ENCODE peak calls at places on chromosomes 6 and 20, in ten cellular contexts. One of them, this sample, is unnamed.

GRCh38 chr6:75874224-75874623 is 125.2 kb downstream of the MYO6 start:
- DNase-seq in astrocyte of the cerebellum: no peak
- DNase-seq in lower lobe of right lung: no peak
- DNase-seq in CD4-positive, alpha-beta T cell: no peak
- DNase-seq in fibroblast of pulmonary artery: no peak
- DNase-seq in GM13977: no peak
- DNase-seq in activated B cell treated with CpG ODN at 0.5 μM for 24 hours: no peak
- DNase-seq in AG09319: no peak
- DNase-seq in testis: no peak
- DNase-seq in HCT116: no peak
- DNase-seq in this sample: no peak

GRCh38 chr6:32692019-32692418 is 25.6 kb upstream of the HLA-DQB1 start:
- DNase-seq in activated B cell treated with CpG ODN at 0.5 μM for 24 hours: no peak
- DNase-seq in GM13977: no peak
- DNase-seq in CD4-positive, alpha-beta T cell: peak; percentile 51
- DNase-seq in fibroblast of pulmonary artery: peak; percentile 4
- DNase-seq in AG09319: no peak
- DNase-seq in lower lobe of right lung: peak; percentile 50
- DNase-seq in testis: peak; percentile 32
- DNase-seq in astrocyte of the cerebellum: no peak
- DNase-seq in HCT116: peak; percentile 42
- DNase-seq in this sample: no peak

GRCh38 chr6:152118678-152119077 is 311.2 kb downstream of the ESR1 start:
- DNase-seq in testis: no peak
- DNase-seq in fibroblast of pulmonary artery: no peak
- DNase-seq in HCT116: no peak
- DNase-seq in AG09319: no peak
- DNase-seq in lower lobe of right lung: no peak
- DNase-seq in astrocyte of the cerebellum: no peak
- DNase-seq in CD4-positive, alpha-beta T cell: no peak
- DNase-seq in activated B cell treated with CpG ODN at 0.5 μM for 24 hours: no peak
- DNase-seq in GM13977: no peak
- DNase-seq in this sample: no peak

GRCh38 chr6:71126506-71126905 is 162.1 kb upstream of the OGFRL1 start:
- DNase-seq in astrocyte of the cerebellum: no peak
- DNase-seq in GM13977: no peak
- DNase-seq in fibroblast of pulmonary artery: no peak
- DNase-seq in activated B cell treated with CpG ODN at 0.5 μM for 24 hours: no peak
- DNase-seq in testis: no peak
- DNase-seq in HCT116: no peak
- DNase-seq in AG09319: no peak
- DNase-seq in CD4-positive, alpha-beta T cell: no peak
- DNase-seq in lower lobe of right lung: no peak
- DNase-seq in this sample: no peak

GRCh38 chr6:52046456-52046855 is 41.0 kb downstream of the PKHD1 start:
- DNase-seq in astrocyte of the cerebellum: no peak
- DNase-seq in GM13977: no peak
- DNase-seq in fibroblast of pulmonary artery: no peak
- DNase-seq in testis: no peak
- DNase-seq in AG09319: no peak
- DNase-seq in HCT116: no peak
- DNase-seq in CD4-positive, alpha-beta T cell: no peak
- DNase-seq in activated B cell treated with CpG ODN at 0.5 μM for 24 hours: no peak
- DNase-seq in lower lobe of right lung: no peak
- DNase-seq in this sample: no peak

GRCh38 chr20:59933296-59933848 is at the start of gene SYCP2:
- DNase-seq in testis: peak; percentile 67
- DNase-seq in fibroblast of pulmonary artery: peak; percentile 35
- DNase-seq in GM13977: peak; percentile 12
- DNase-seq in lower lobe of right lung: peak; percentile 61
- DNase-seq in HCT116: no peak
- DNase-seq in astrocyte of the cerebellum: no peak
- DNase-seq in activated B cell treated with CpG ODN at 0.5 μM for 24 hours: peak; percentile 37
- DNase-seq in CD4-positive, alpha-beta T cell: peak; percentile 53
- DNase-seq in AG09319: no peak
- DNase-seq in this sample: no peak

GRCh38 chr6:101322921-101323320 is 70.6 kb upstream of the GRIK2 start:
- DNase-seq in activated B cell treated with CpG ODN at 0.5 μM for 24 hours: no peak
- DNase-seq in astrocyte of the cerebellum: no peak
- DNase-seq in lower lobe of right lung: no peak
- DNase-seq in fibroblast of pulmonary artery: no peak
- DNase-seq in GM13977: no peak
- DNase-seq in CD4-positive, alpha-beta T cell: no peak
- DNase-seq in testis: no peak
- DNase-seq in HCT116: no peak
- DNase-seq in AG09319: no peak
- DNase-seq in this sample: no peak

GRCh38 chr6:24720131-24720603 is 1.2 kb upstream of the C6orf62 start:
- DNase-seq in testis: peak; percentile 27
- DNase-seq in activated B cell treated with CpG ODN at 0.5 μM for 24 hours: peak; percentile 66
- DNase-seq in astrocyte of the cerebellum: no peak
- DNase-seq in HCT116: no peak
- DNase-seq in fibroblast of pulmonary artery: peak; percentile 47
- DNase-seq in CD4-positive, alpha-beta T cell: peak; percentile 69
- DNase-seq in lower lobe of right lung: peak; percentile 82
- DNase-seq in GM13977: peak; percentile 54
- DNase-seq in AG09319: no peak
- DNase-seq in this sample: no peak

GRCh38 chr6:43916924-43917877 is 147.2 kb downstream of the VEGFA start:
- DNase-seq in AG09319: peak; percentile 77
- DNase-seq in activated B cell treated with CpG ODN at 0.5 μM for 24 hours: no peak
- DNase-seq in GM13977: no peak
- DNase-seq in testis: peak; percentile 73
- DNase-seq in fibroblast of pulmonary artery: peak; percentile 82
- DNase-seq in astrocyte of the cerebellum: no peak
- DNase-seq in CD4-positive, alpha-beta T cell: no peak
- DNase-seq in lower lobe of right lung: peak; percentile 53
- DNase-seq in HCT116: no peak
- DNase-seq in this sample: no peak

GRCh38 chr6:106293113-106293512 is 32.4 kb downstream of the ATG5 start:
- DNase-seq in HCT116: no peak
- DNase-seq in astrocyte of the cerebellum: no peak
- DNase-seq in lower lobe of right lung: no peak
- DNase-seq in GM13977: no peak
- DNase-seq in CD4-positive, alpha-beta T cell: no peak
- DNase-seq in activated B cell treated with CpG ODN at 0.5 μM for 24 hours: no peak
- DNase-seq in AG09319: no peak
- DNase-seq in fibroblast of pulmonary artery: no peak
- DNase-seq in testis: no peak
- DNase-seq in this sample: no peak

GRCh38 chr6:130118236-130118635 is 99.9 kb downstream of the L3MBTL3 start:
- DNase-seq in astrocyte of the cerebellum: no peak
- DNase-seq in testis: no peak
- DNase-seq in activated B cell treated with CpG ODN at 0.5 μM for 24 hours: no peak
- DNase-seq in lower lobe of right lung: no peak
- DNase-seq in CD4-positive, alpha-beta T cell: no peak
- DNase-seq in AG09319: no peak
- DNase-seq in HCT116: no peak
- DNase-seq in GM13977: no peak
- DNase-seq in fibroblast of pulmonary artery: no peak
- DNase-seq in this sample: no peak

GRCh38 chr20:15643713-15644112 is 929.5 kb downstream of the KIF16B start:
- DNase-seq in GM13977: no peak
- DNase-seq in lower lobe of right lung: no peak
- DNase-seq in HCT116: no peak
- DNase-seq in astrocyte of the cerebellum: no peak
- DNase-seq in fibroblast of pulmonary artery: peak; percentile 20
- DNase-seq in testis: no peak
- DNase-seq in CD4-positive, alpha-beta T cell: no peak
- DNase-seq in AG09319: no peak
- DNase-seq in activated B cell treated with CpG ODN at 0.5 μM for 24 hours: no peak
- DNase-seq in this sample: no peak

GRCh38 chr20:35339007-35339406 is 46.8 kb upstream of the FAM83C start:
- DNase-seq in lower lobe of right lung: no peak
- DNase-seq in activated B cell treated with CpG ODN at 0.5 μM for 24 hours: no peak
- DNase-seq in AG09319: peak; percentile 82
- DNase-seq in GM13977: no peak
- DNase-seq in HCT116: no peak
- DNase-seq in testis: no peak
- DNase-seq in astrocyte of the cerebellum: peak; percentile 93
- DNase-seq in CD4-positive, alpha-beta T cell: no peak
- DNase-seq in fibroblast of pulmonary artery: peak; percentile 78
- DNase-seq in this sample: peak; percentile 87

GRCh38 chr6:143187173-143187908 is 126.7 kb downstream of the AIG1 start:
- DNase-seq in AG09319: peak; percentile 79
- DNase-seq in lower lobe of right lung: no peak
- DNase-seq in astrocyte of the cerebellum: peak; percentile 95
- DNase-seq in testis: no peak
- DNase-seq in HCT116: no peak
- DNase-seq in activated B cell treated with CpG ODN at 0.5 μM for 24 hours: no peak
- DNase-seq in CD4-positive, alpha-beta T cell: no peak
- DNase-seq in GM13977: no peak
- DNase-seq in fibroblast of pulmonary artery: peak; percentile 55
- DNase-seq in this sample: peak; percentile 73

GRCh38 chr20:17504326-17504897 is 26.8 kb downstream of the BFSP1 start:
- DNase-seq in activated B cell treated with CpG ODN at 0.5 μM for 24 hours: peak; percentile 21
- DNase-seq in AG09319: no peak
- DNase-seq in testis: no peak
- DNase-seq in GM13977: no peak
- DNase-seq in fibroblast of pulmonary artery: no peak
- DNase-seq in CD4-positive, alpha-beta T cell: no peak
- DNase-seq in astrocyte of the cerebellum: no peak
- DNase-seq in lower lobe of right lung: no peak
- DNase-seq in HCT116: no peak
- DNase-seq in this sample: no peak
- TF ChIP-seq CTCF in activated B cell treated with CpG ODN at 0.5 μM for 24 hours: no peak
- TF ChIP-seq CTCF in AG09319: no peak
- TF ChIP-seq CTCF in testis: no peak
- TF ChIP-seq CTCF in GM13977: no peak
- TF ChIP-seq CTCF in fibroblast of pulmonary artery: no peak
- TF ChIP-seq CTCF in CD4-positive, alpha-beta T cell: no peak
- TF ChIP-seq CTCF in astrocyte of the cerebellum: no peak
- TF ChIP-seq CTCF in lower lobe of right lung: no peak
- TF ChIP-seq CTCF in HCT116: no peak
- TF ChIP-seq CTCF in this sample: no peak

GRCh38 chr20:51697119-51697826 is 70.9 kb downstream of the ATP9A start:
- DNase-seq in CD4-positive, alpha-beta T cell: no peak
- DNase-seq in astrocyte of the cerebellum: no peak
- DNase-seq in HCT116: no peak
- DNase-seq in AG09319: no peak
- DNase-seq in activated B cell treated with CpG ODN at 0.5 μM for 24 hours: no peak
- DNase-seq in GM13977: no peak
- DNase-seq in lower lobe of right lung: no peak
- DNase-seq in testis: no peak
- DNase-seq in fibroblast of pulmonary artery: peak; percentile 35
- DNase-seq in this sample: no peak

GRCh38 chr20:51703446-51704287 is 64.5 kb downstream of the ATP9A start:
- DNase-seq in AG09319: no peak
- DNase-seq in activated B cell treated with CpG ODN at 0.5 μM for 24 hours: no peak
- DNase-seq in HCT116: no peak
- DNase-seq in astrocyte of the cerebellum: no peak
- DNase-seq in fibroblast of pulmonary artery: no peak
- DNase-seq in GM13977: no peak
- DNase-seq in CD4-positive, alpha-beta T cell: no peak
- DNase-seq in lower lobe of right lung: no peak
- DNase-seq in testis: no peak
- DNase-seq in this sample: no peak

GRCh38 chr20:51698252-51698651 is 69.9 kb downstream of the ATP9A start:
- DNase-seq in testis: peak; percentile 46
- DNase-seq in lower lobe of right lung: no peak
- DNase-seq in AG09319: no peak
- DNase-seq in GM13977: no peak
- DNase-seq in fibroblast of pulmonary artery: no peak
- DNase-seq in astrocyte of the cerebellum: no peak
- DNase-seq in CD4-positive, alpha-beta T cell: no peak
- DNase-seq in activated B cell treated with CpG ODN at 0.5 μM for 24 hours: no peak
- DNase-seq in HCT116: no peak
- DNase-seq in this sample: no peak

GRCh38 chr20:51696304-51697118 is 71.7 kb downstream of the ATP9A start:
- DNase-seq in GM13977: no peak
- DNase-seq in lower lobe of right lung: no peak
- DNase-seq in AG09319: no peak
- DNase-seq in activated B cell treated with CpG ODN at 0.5 μM for 24 hours: no peak
- DNase-seq in HCT116: no peak
- DNase-seq in fibroblast of pulmonary artery: peak; percentile 37
- DNase-seq in CD4-positive, alpha-beta T cell: no peak
- DNase-seq in astrocyte of the cerebellum: no peak
- DNase-seq in testis: no peak
- DNase-seq in this sample: no peak

DNA sequence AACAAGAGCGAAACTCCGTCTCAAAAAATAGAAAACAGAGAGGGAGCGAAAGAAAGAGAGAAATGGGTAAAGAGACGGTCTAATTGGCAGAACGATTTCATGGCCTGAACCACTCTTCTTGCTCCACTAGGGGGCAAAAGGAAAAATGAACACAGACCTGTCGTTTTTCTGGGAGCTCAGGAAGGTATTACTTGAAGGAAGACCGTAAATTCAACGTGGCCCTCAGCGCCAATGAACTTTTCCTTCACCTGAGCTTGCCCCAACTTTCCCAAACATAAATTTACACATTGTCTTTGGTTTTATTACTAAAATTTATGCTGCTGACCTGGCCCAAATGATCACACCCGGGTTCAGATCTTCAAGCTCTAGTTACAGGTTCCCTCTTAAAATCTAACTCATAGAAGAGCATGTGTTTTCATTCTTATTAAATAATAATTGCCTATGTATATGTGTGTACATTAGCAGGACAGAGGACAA is 67.3 kb downstream of the ATP9A start:
- DNase-seq in CD4-positive, alpha-beta T cell: no peak
- DNase-seq in fibroblast of pulmonary artery: peak; percentile 65
- DNase-seq in testis: peak; percentile 42
- DNase-seq in AG09319: no peak
- DNase-seq in astrocyte of the cerebellum: peak; percentile 26
- DNase-seq in activated B cell treated with CpG ODN at 0.5 μM for 24 hours: no peak
- DNase-seq in GM13977: peak; percentile 54
- DNase-seq in lower lobe of right lung: no peak
- DNase-seq in HCT116: peak; percentile 35
- DNase-seq in this sample: no peak
- TF ChIP-seq CTCF in CD4-positive, alpha-beta T cell: peak; percentile 64
- TF ChIP-seq CTCF in fibroblast of pulmonary artery: peak; percentile 80
- TF ChIP-seq CTCF in testis: peak; percentile 53
- TF ChIP-seq CTCF in AG09319: peak; percentile 67
- TF ChIP-seq CTCF in astrocyte of the cerebellum: peak; percentile 76
- TF ChIP-seq CTCF in activated B cell treated with CpG ODN at 0.5 μM for 24 hours: no peak
- TF ChIP-seq CTCF in GM13977: peak; percentile 63
- TF ChIP-seq CTCF in lower lobe of right lung: peak; percentile 62
- TF ChIP-seq CTCF in HCT116: peak; percentile 52
- TF ChIP-seq CTCF in this sample: peak; percentile 71

GRCh38 chr20:11181964-11182363 is 508.2 kb upstream of the JAG1 start:
- DNase-seq in AG09319: no peak
- DNase-seq in HCT116: no peak
- DNase-seq in activated B cell treated with CpG ODN at 0.5 μM for 24 hours: no peak
- DNase-seq in GM13977: no peak
- DNase-seq in astrocyte of the cerebellum: no peak
- DNase-seq in lower lobe of right lung: no peak
- DNase-seq in fibroblast of pulmonary artery: no peak
- DNase-seq in testis: no peak
- DNase-seq in CD4-positive, alpha-beta T cell: no peak
- DNase-seq in this sample: no peak
- TF ChIP-seq CTCF in AG09319: no peak
- TF ChIP-seq CTCF in HCT116: no peak
- TF ChIP-seq CTCF in activated B cell treated with CpG ODN at 0.5 μM for 24 hours: no peak
- TF ChIP-seq CTCF in GM13977: no peak
- TF ChIP-seq CTCF in astrocyte of the cerebellum: no peak
- TF ChIP-seq CTCF in lower lobe of right lung: no peak
- TF ChIP-seq CTCF in fibroblast of pulmonary artery: no peak
- TF ChIP-seq CTCF in testis: no peak
- TF ChIP-seq CTCF in CD4-positive, alpha-beta T cell: no peak
- TF ChIP-seq CTCF in this sample: no peak

DNA sequence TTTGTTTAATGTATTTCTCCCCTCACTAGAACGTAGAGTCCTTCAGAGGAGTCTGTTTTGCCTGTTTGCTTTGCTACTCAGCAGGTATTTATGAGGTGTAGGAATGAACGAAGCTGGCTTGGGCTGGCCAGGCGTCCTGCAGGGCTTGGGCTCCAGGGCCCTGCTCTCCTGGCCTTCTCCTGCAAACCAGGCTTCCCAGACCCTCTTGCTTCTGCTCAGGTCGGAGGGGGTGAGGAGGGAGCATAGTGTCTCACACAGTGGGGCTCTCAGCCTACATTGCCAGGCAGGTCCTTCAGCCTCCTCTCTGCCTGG is 24.6 kb upstream of the MLN start:
- DNase-seq in lower lobe of right lung: no peak
- DNase-seq in HCT116: no peak
- DNase-seq in astrocyte of the cerebellum: no peak
- DNase-seq in GM13977: no peak
- DNase-seq in AG09319: no peak
- DNase-seq in CD4-positive, alpha-beta T cell: no peak
- DNase-seq in testis: no peak
- DNase-seq in activated B cell treated with CpG ODN at 0.5 μM for 24 hours: no peak
- DNase-seq in fibroblast of pulmonary artery: no peak
- DNase-seq in this sample: no peak
- TF ChIP-seq CTCF in lower lobe of right lung: no peak
- TF ChIP-seq CTCF in HCT116: no peak
- TF ChIP-seq CTCF in astrocyte of the cerebellum: no peak
- TF ChIP-seq CTCF in GM13977: no peak
- TF ChIP-seq CTCF in AG09319: no peak
- TF ChIP-seq CTCF in CD4-positive, alpha-beta T cell: no peak
- TF ChIP-seq CTCF in testis: no peak
- TF ChIP-seq CTCF in activated B cell treated with CpG ODN at 0.5 μM for 24 hours: no peak
- TF ChIP-seq CTCF in fibroblast of pulmonary artery: no peak
- TF ChIP-seq CTCF in this sample: no peak